ENCODE peak calls at places on chromosomes 13 and 19, in five cellular contexts. E is stimulated activated CD8-positive, alpha-beta memory T cell treated with anti-CD3 and anti-CD28 coated beads, Interleukin-7, amount 100 ng/mL, for 24 hours; H is activated CD4-positive, alpha-beta T cell treated with anti-CD3 and anti-CD28 coated beads, Interleukin-2, amount 50 U/mL, for 48 hours; F is NCI-H2081; U is thyroid gland. Y is an unnamed sample.

GRCh38 chr19:57068921-57069697 is 50.7 kb upstream of the USP29 start:
- DNase-seq in H (peak), E (no peak), F (no peak), U (peak), Y (peak)

GRCh38 chr13:45220403-45220802 is 19.6 kb upstream of the KCTD4 start:
- DNase-seq in H (no peak), F (no peak), E (no peak), U (no peak), Y (no peak)

GRCh38 chr13:78067290-78067689 is 148.7 kb upstream of the EDNRB start:
- DNase-seq in F (no peak), U (no peak), E (no peak), H (no peak), Y (no peak)

GRCh38 chr19:13095934-13096890 is 6.4 kb downstream of the LYL1 start:
- DNase-seq in F (no peak), H (peak), E (no peak), U (no peak), Y (no peak)

GRCh38 chr19:13689050-13689449 is 75.3 kb upstream of the MRI1 start:
- DNase-seq in H (peak), U (no peak), F (peak), E (no peak), Y (no peak)

GRCh38 chr13:74675185-74675584 is 541.0 kb upstream of the KLF12 start:
- DNase-seq in E (no peak), U (no peak), F (no peak), H (no peak), Y (no peak)

GRCh38 chr19:1658446-1659433 is 6.3 kb upstream of the TCF3 start:
- DNase-seq in F (no peak), H (no peak), U (no peak), E (no peak), Y (no peak)

GRCh38 chr13:100789481-100789880 is 114.9 kb upstream of the TMTC4 start:
- DNase-seq in E (no peak), F (peak), H (no peak), U (peak), Y (no peak)

GRCh38 chr13:94620286-94620896 is 18.7 kb downstream of the GPR180 start:
- DNase-seq in F (peak), E (no peak), H (peak), U (peak), Y (no peak)

GRCh38 chr19:17671906-17672305 is 16.2 kb downstream of the UNC13A start:
- DNase-seq in E (no peak), H (peak), F (peak), U (no peak), Y (no peak)

GRCh38 chr13:67043901-67044300 is 186.2 kb downstream of the PCDH9 start:
- DNase-seq in E (no peak), H (no peak), F (no peak), U (no peak), Y (no peak)

GRCh38 chr19:12872941-12873890 is 8.0 kb downstream of the DNASE2 start:
- DNase-seq in F (no peak), U (peak), E (no peak), H (peak), Y (peak)

GRCh38 chr19:55352746-55353145 is 1.8 kb downstream of the COX6B2 start:
- DNase-seq in F (no peak), H (no peak), U (no peak), E (no peak), Y (no peak)

GRCh38 chr13:32391101-32391620 is 36.8 kb downstream of the N4BP2L1 start:
- DNase-seq in U (no peak), F (no peak), E (no peak), H (no peak), Y (no peak)

GRCh38 chr13:44759222-44759721 is 183.1 kb upstream of the TSC22D1 start:
- DNase-seq in E (no peak), F (peak), U (no peak), H (no peak), Y (no peak)

GRCh38 chr19:7355151-7355845 is 6.6 kb downstream of the ARHGEF18 start:
- DNase-seq in U (no peak), E (no peak), F (no peak), H (no peak), Y (no peak)

GRCh38 chr13:114065926-114066774 is 66.3 kb downstream of the RASA3 start:
- DNase-seq in E (no peak), H (peak), U (no peak), F (no peak), Y (no peak)

GRCh38 chr19:8017808-8018207 is 12.4 kb upstream of the ELAVL1 start:
- DNase-seq in F (no peak), E (no peak), H (peak), U (peak), Y (no peak)

GRCh38 chr13:71360041-71360440 is 507.0 kb downstream of the DACH1 start:
- DNase-seq in F (no peak), H (no peak), E (no peak), U (no peak), Y (no peak)

GRCh38 chr19:13692096-13692495 is 72.2 kb upstream of the MRI1 start:
- DNase-seq in H (no peak), U (peak), F (peak), E (no peak), Y (no peak)

GRCh38 chr19:13839938-13840750 is 36.8 kb upstream of the NANOS3 start:
- DNase-seq in E (no peak), U (peak), F (no peak), H (peak), Y (no peak)

GRCh38 chr19:13429563-13429962 is 76.7 kb downstream of the CACNA1A start:
- DNase-seq in U (no peak), H (no peak), E (no peak), F (no peak), Y (no peak)